ENCODE peak calls at places on chromosomes 11 and 22, in nine cellular contexts. T is KBM-7; D is progenitor cell of endocrine pancreas; G is hypothalamus; I is activated T-cell treated with anti-CD3 and anti-CD28 coated beads, Interleukin-2, amount 50 U/mL, for 72 hours; U is activated naive CD4-positive, alpha-beta T cell treated with Interleukin-2 at 50 U/mL for 16 hours; F is NT2/D1; J is adrenal gland; R is HS-5. A is an unnamed sample.

GRCh38 chr22:25630446-25630845 is 66.0 kb downstream of the GRK3 start:
- DNase-seq in T (no peak), D (no peak), G (no peak), I (no peak), U (no peak), F (no peak), J (no peak), R (no peak), A (no peak)

GRCh38 chr11:71551711-71552110 is 3.5 kb downstream of the KRTAP5-9 start:
- DNase-seq in T (peak), D (no peak), G (no peak), I (no peak), U (no peak), F (no peak), J (no peak), R (no peak), A (no peak)

GRCh38 chr11:109422755-109423113 is 744 bp downstream of the C11orf87 start:
- DNase-seq in T (no peak), D (no peak), G (no peak), I (no peak), U (no peak), F (no peak), J (no peak), R (no peak), A (no peak)

GRCh38 chr11:37394236-37394870 is 796.3 kb upstream of the RAG2 start:
- DNase-seq in T (peak), D (no peak), G (no peak), I (no peak), U (no peak), F (no peak), J (no peak), R (no peak), A (no peak)

GRCh38 chr11:69434341-69434960 is 47.0 kb upstream of the LINC01488 start:
- DNase-seq in T (no peak), D (no peak), G (no peak), I (no peak), U (no peak), F (peak), J (no peak), R (no peak), A (no peak)

GRCh38 chr22:24954114-24954463 is 1.6 kb downstream of the KIAA1671 start:
- DNase-seq in T (no peak), D (no peak), G (no peak), I (no peak), U (no peak), F (no peak), J (no peak), R (no peak), A (no peak)

GRCh38 chr11:63862923-63863322 is 24.0 kb downstream of the MARK2 start:
- DNase-seq in T (peak), D (no peak), G (no peak), I (no peak), U (no peak), F (no peak), J (peak), R (no peak), A (no peak)

GRCh38 chr11:125591659-125592304 is 870 bp upstream of the STT3A start:
- DNase-seq in T (no peak), D (peak), G (peak), I (peak), U (peak), F (peak), J (peak), R (no peak), A (peak)

GRCh38 chr11:10155793-10156490 is 138.1 kb downstream of the SBF2 start:
- DNase-seq in T (no peak), D (no peak), G (no peak), I (no peak), U (no peak), F (no peak), J (no peak), R (no peak), A (no peak)

GRCh38 chr11:35751664-35752061 is 89.1 kb downstream of the TRIM44 start:
- DNase-seq in T (no peak), D (no peak), G (no peak), I (no peak), U (no peak), F (no peak), J (no peak), R (no peak), A (no peak)

GRCh38 chr11:45885274-45885920 is at the start of gene MAPK8IP1:
- DNase-seq in T (peak), D (peak), G (no peak), I (peak), U (peak), F (peak), J (peak), R (no peak), A (peak)

GRCh38 chr11:72631806-72632731 is 42.2 kb downstream of the PDE2A start:
- DNase-seq in T (no peak), D (no peak), G (no peak), I (no peak), U (no peak), F (no peak), J (peak), R (no peak), A (no peak)

GRCh38 chr11:93522448-93522847 is 20.7 kb downstream of the SMCO4 start:
- DNase-seq in T (no peak), D (no peak), G (no peak), I (no peak), U (no peak), F (no peak), J (no peak), R (no peak), A (no peak)

GRCh38 chr11:6357222-6357621 is 33.1 kb upstream of the SMPD1 start:
- DNase-seq in T (no peak), D (no peak), G (no peak), I (peak), U (peak), F (no peak), J (peak), R (peak), A (peak)

GRCh38 chr22:20964090-20964798 is 2.8 kb upstream of the AIFM3 start:
- DNase-seq in T (no peak), D (no peak), G (no peak), I (no peak), U (no peak), F (no peak), J (no peak), R (no peak), A (no peak)

GRCh38 chr11:80163011-80163410 is 722.2 kb upstream of the TENM4 start:
- DNase-seq in T (no peak), D (no peak), G (no peak), I (no peak), U (no peak), F (no peak), J (no peak), R (no peak), A (no peak)

GRCh38 chr11:118117790-118118601 is 31.2 kb upstream of the SMIM35 start:
- DNase-seq in T (no peak), D (no peak), G (no peak), I (peak), U (no peak), F (no peak), J (no peak), R (no peak), A (no peak)

GRCh38 chr11:1165256-1166041 is 7.7 kb downstream of the MUC5AC start:
- DNase-seq in T (no peak), D (no peak), G (no peak), I (no peak), U (no peak), F (no peak), J (no peak), R (no peak), A (no peak)

GRCh38 chr11:119410501-119410900 is 12.5 kb downstream of the THY1 start:
- DNase-seq in T (no peak), D (no peak), G (no peak), I (no peak), U (no peak), F (no peak), J (no peak), R (no peak), A (no peak)

GRCh38 chr22:19693981-19694670 is 20.2 kb upstream of the SEPTIN5 start:
- DNase-seq in T (no peak), D (no peak), G (no peak), I (no peak), U (no peak), F (no peak), J (no peak), R (no peak), A (no peak)

GRCh38 chr11:952406-953385 is 27.0 kb downstream of the AP2A2 start:
- DNase-seq in T (no peak), D (peak), G (no peak), I (no peak), U (no peak), F (no peak), J (no peak), R (no peak), A (no peak)

GRCh38 chr22:38162881-38163843 is 18.5 kb downstream of the PLA2G6 start:
- DNase-seq in T (no peak), D (no peak), G (no peak), I (no peak), U (no peak), F (no peak), J (no peak), R (no peak), A (no peak)

GRCh38 chr11:121740902-121741301 is 288.1 kb upstream of the SORL1-AS1 start:
- DNase-seq in T (no peak), D (no peak), G (no peak), I (no peak), U (no peak), F (no peak), J (no peak), R (no peak), A (no peak)

GRCh38 chr22:19576460-19577421 is 52.5 kb upstream of the CLDN5 start:
- DNase-seq in T (peak), D (no peak), G (no peak), I (peak), U (peak), F (no peak), J (no peak), R (peak), A (peak)

GRCh38 chr11:66051371-66051765 is 796 bp upstream of the SF3B2 start:
- DNase-seq in T (no peak), D (no peak), G (no peak), I (no peak), U (no peak), F (no peak), J (no peak), R (no peak), A (no peak)

GRCh38 chr11:47244664-47245350 is 3.8 kb downstream of the ACP2 start:
- DNase-seq in T (no peak), D (no peak), G (no peak), I (no peak), U (no peak), F (no peak), J (peak), R (no peak), A (no peak)

GRCh38 chr11:116062129-116062525 is 557.9 kb upstream of the CADM1 start:
- DNase-seq in T (no peak), D (no peak), G (no peak), I (no peak), U (no peak), F (no peak), J (peak), R (no peak), A (no peak)

GRCh38 chr22:17098379-17098819 is 13.6 kb downstream of the IL17RA start:
- DNase-seq in T (peak), D (no peak), G (no peak), I (no peak), U (peak), F (no peak), J (peak), R (no peak), A (peak)

GRCh38 chr11:134746609-134747008 is 334.6 kb upstream of the B3GAT1 start:
- DNase-seq in T (no peak), D (no peak), G (no peak), I (no peak), U (no peak), F (no peak), J (no peak), R (no peak), A (no peak)

GRCh38 chr22:36296690-36297089 is 43.8 kb downstream of the APOL1 start:
- DNase-seq in T (no peak), D (no peak), G (no peak), I (no peak), U (no peak), F (no peak), J (no peak), R (no peak), A (no peak)

GRCh38 chr11:93041682-93042081 is 72.2 kb downstream of the MTNR1B start:
- DNase-seq in T (no peak), D (no peak), G (no peak), I (no peak), U (no peak), F (no peak), J (no peak), R (no peak), A (no peak)

GRCh38 chr11:68370211-68371111 is 58.1 kb downstream of the LRP5 start:
- DNase-seq in T (peak), D (no peak), G (no peak), I (no peak), U (no peak), F (no peak), J (no peak), R (no peak), A (no peak)

GRCh38 chr11:48210052-48210451 is 6.6 kb upstream of the OR4B1 start:
- DNase-seq in T (no peak), D (no peak), G (no peak), I (no peak), U (no peak), F (peak), J (no peak), R (no peak), A (no peak)

GRCh38 chr11:123145220-123145619 is 49.8 kb downstream of the CLMP start:
- DNase-seq in T (no peak), D (no peak), G (no peak), I (no peak), U (no peak), F (no peak), J (peak), R (peak), A (no peak)

GRCh38 chr11:66478823-66479740 is 1.2 kb upstream of the DPP3 start:
- DNase-seq in T (peak), D (no peak), G (no peak), I (peak), U (peak), F (no peak), J (peak), R (no peak), A (peak)

GRCh38 chr11:44681698-44682097 is 45.1 kb upstream of the TSPAN18 start:
- DNase-seq in T (no peak), D (no peak), G (no peak), I (no peak), U (no peak), F (no peak), J (peak), R (peak), A (no peak)